ENCODE peak calls at places on chromosomes 6 and 20, in four cellular contexts. J, P, I and M are unnamed samples.

GRCh38 chr20:11001767-11002540 is 328.2 kb upstream of the JAG1 start:
- DNase-seq in P (no peak), J (no peak), I (no peak), M (peak; percentile 11)

GRCh38 chr6:108227290-108227689 is 33.5 kb downstream of the SNX3 start:
- DNase-seq in I (no peak), P (no peak), J (no peak), M (no peak)

GRCh38 chr20:37355252-37356180 is 9.6 kb downstream of the SRC start:
- DNase-seq in I (no peak), P (no peak), J (no peak), M (no peak)

GRCh38 chr6:148508401-148509151 is 165.9 kb downstream of the SASH1 start:
- DNase-seq in J (no peak), I (no peak), P (no peak), M (no peak)

GRCh38 chr20:44714102-44714700 is 968 bp upstream of the CCN5 start:
- DNase-seq in P (no peak), J (no peak), I (no peak), M (no peak)

GRCh38 chr6:106381871-106382270 is 21.4 kb downstream of the CRYBG1 start:
- DNase-seq in I (no peak), P (no peak), J (no peak), M (no peak)

GRCh38 chr20:25135031-25135430 is 53.1 kb upstream of the VSX1 start:
- DNase-seq in P (no peak), I (no peak), J (no peak), M (no peak)

GRCh38 chr6:41021832-41022231 is 17.2 kb downstream of the UNC5CL start:
- DNase-seq in P (no peak), I (no peak), J (no peak), M (no peak)

GRCh38 chr20:21325296-21325695 is 22.2 kb downstream of the XRN2 start:
- DNase-seq in P (no peak), J (no peak), I (no peak), M (no peak)

GRCh38 chr20:62953167-62953838 is 794 bp downstream of the SLC17A9 start:
- DNase-seq in J (no peak), I (no peak), P (no peak), M (no peak)
- TF ChIP-seq CTCF in J (no peak), I (no peak), P (no peak), M (no peak)

GRCh38 chr6:49423817-49424216 is 39.2 kb downstream of the MMUT start:
- DNase-seq in J (no peak), I (no peak), P (no peak), M (no peak)
- TF ChIP-seq CTCF in J (no peak), I (no peak), P (no peak), M (peak; percentile 16)

GRCh38 chr6:137415127-137415833 is 78.9 kb downstream of the OLIG3 start:
- DNase-seq in P (peak; percentile 50), I (no peak), J (peak; percentile 58), M (peak; percentile 26)

GRCh38 chr6:137416376-137417109 is 77.7 kb downstream of the OLIG3 start:
- DNase-seq in I (no peak), P (no peak), J (no peak), M (no peak)

GRCh38 chr6:137417411-137417810 is 76.8 kb downstream of the OLIG3 start:
- DNase-seq in I (no peak), P (no peak), J (no peak), M (no peak)

GRCh38 chr6:137414599-137414998 is 79.6 kb downstream of the OLIG3 start:
- DNase-seq in I (no peak), P (no peak), J (no peak), M (no peak)

DNA sequence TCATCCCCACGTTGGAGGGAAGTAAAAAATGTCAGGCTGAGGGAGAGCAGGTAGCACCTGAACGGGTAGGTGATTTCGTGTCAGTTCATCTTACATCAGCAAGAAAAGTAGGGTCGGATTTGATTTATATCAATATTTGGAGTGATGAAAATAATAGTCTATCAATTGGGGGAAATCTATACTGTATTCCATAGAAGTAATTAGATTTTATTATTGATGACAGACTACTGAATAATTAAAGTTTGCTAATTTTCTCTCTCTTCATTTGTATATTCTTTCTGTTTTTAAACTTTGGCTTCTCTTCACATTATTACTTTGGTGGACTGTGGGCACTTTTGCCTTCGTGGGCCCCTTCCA is 78.4 kb downstream of the OLIG3 start:
- DNase-seq in J (no peak), P (no peak), I (no peak), M (no peak)
- TF ChIP-seq CTCF in J (no peak), P (no peak), I (no peak), M (no peak)

DNA sequence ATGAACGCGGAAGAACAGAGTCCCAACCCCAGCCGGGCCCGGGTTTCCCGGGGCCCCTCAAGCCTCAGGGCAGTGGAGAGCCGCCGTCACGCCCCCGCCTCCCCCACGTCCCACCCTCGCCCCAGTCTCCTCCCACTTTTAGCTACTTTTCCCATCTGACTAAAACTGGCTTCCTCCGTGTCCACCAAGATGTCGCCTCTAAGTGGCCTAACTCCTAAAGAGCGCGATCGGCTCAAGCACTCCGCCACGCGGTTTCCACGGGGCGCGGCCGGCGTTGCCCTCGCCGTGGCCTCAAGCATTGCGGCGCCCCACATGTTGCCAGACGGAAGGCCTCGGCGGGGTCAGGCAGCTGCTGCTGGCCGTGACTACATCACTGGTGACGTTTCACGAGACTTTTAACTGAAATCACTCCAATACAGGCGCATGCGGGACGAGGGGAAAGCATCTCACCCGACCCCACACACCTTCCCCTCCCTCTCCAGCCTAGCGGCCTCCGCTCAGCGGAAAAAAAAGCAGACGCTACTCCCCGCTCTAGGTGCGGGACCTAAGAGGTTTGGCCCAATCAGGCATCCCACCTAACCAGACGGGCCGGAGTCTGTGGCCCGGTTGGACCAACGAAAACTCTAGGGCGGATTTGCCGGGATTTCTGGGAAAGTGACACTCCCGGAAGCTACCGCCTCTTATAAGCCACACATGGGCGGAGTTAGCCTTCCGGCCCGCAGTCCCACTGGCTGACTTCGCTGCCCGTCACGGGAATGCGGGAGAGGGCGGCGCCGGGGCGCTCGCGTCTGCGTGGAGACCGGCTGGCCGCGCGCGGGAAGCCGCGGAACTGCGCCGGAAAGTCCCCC is at the start of gene NXT1:
- DNase-seq in P (peak; percentile 94), J (peak; percentile 92), I (peak; percentile 99), M (peak; percentile 95)
- TF ChIP-seq CTCF in P (no peak), J (peak; percentile 15), I (no peak), M (no peak)

DNA sequence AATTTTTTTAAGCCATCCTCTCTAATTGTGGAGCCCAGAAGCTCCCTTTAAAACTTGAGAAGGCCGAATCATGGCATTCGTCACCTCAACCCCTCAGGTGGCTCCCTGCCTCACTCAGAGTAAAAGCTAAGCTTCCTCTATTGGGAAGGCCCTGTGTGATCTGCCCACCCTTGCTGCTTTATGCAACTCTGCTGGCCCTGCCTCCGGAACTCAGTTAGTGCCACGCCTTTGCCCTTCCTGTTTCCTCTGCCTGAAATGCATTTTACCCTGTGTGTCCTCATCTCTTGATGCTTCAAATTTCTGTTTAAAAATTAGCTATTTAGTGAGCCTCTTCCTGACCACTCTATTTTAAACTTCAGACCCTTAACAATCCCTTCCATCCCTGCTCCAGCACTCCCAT is 5.7 kb downstream of the PACRG start:
- DNase-seq in J (no peak), P (peak; percentile 1), I (no peak), M (no peak)
- TF ChIP-seq CTCF in J (no peak), P (no peak), I (no peak), M (no peak)

DNA sequence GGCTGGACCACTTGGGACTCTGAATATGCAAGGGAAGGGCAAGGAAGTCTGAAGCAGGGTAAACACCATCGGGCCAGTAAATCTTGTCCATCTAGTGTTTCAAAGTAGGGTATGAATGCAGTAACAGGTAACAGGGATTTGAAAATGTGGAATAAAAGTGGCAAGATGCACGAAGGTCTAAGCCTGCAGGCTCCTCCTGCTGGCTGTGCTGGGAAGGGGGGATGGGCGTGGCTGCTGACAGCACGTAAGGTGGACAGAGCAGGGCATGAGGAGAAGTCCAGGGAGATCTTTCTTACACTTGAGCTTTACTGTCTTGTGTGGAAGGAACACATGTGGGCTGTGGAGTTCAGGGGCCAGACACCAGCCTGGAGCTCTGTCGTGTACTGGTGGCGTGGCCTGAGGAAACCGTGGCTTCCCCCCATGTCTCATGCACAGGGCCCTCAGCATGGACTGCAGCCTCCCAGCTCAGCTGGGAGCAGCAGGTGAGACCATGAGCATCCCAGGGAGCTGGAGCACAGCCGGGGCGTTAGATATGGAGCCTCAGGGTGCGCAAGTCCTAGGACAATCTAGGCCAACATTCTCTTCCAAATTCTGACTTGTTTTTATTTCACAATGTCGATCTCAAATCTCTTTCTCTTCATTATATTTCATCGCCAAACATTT is 84.5 kb downstream of the SLC22A23 start:
- DNase-seq in P (no peak), J (no peak), I (no peak), M (no peak)
- TF ChIP-seq CTCF in P (no peak), J (no peak), I (no peak), M (peak; percentile 30)